ENCODE peak calls at places on chromosomes 6 and 20, in seven cellular contexts. One of them, this sample, is unnamed. For H3K9me3, the result is how much of the 10 kb centered on the place peaks cover.

GRCh38 chr6:20812776-20813175 is 278.5 kb downstream of the CDKAL1 start:
- DNase-seq in stomach: no peak
- DNase-seq in breast epithelium: no peak
- DNase-seq in psoas muscle: no peak
- DNase-seq in hepatocyte: no peak
- DNase-seq in ovary: no peak
- DNase-seq in astrocyte: no peak
- DNase-seq in this sample: no peak

GRCh38 chr20:41425180-41425884 is 58.7 kb upstream of the EMILIN3 start:
- DNase-seq in stomach: no peak
- DNase-seq in breast epithelium: no peak
- DNase-seq in psoas muscle: no peak
- DNase-seq in hepatocyte: no peak
- DNase-seq in ovary: no peak
- DNase-seq in astrocyte: peak
- DNase-seq in this sample: peak

GRCh38 chr6:19999319-20000191 is 162.4 kb downstream of the ID4 start:
- DNase-seq in stomach: no peak
- DNase-seq in breast epithelium: no peak
- DNase-seq in psoas muscle: no peak
- DNase-seq in hepatocyte: no peak
- DNase-seq in ovary: no peak
- DNase-seq in astrocyte: no peak
- DNase-seq in this sample: no peak

GRCh38 chr6:129859524-129859923 is 1.6 kb downstream of the TMEM244 start:
- DNase-seq in stomach: no peak
- DNase-seq in breast epithelium: no peak
- DNase-seq in psoas muscle: no peak
- DNase-seq in hepatocyte: no peak
- DNase-seq in ovary: no peak
- DNase-seq in astrocyte: peak
- DNase-seq in this sample: no peak

GRCh38 chr6:45514454-45514853 is 136.7 kb upstream of the SUPT3H start:
- DNase-seq in stomach: peak
- DNase-seq in breast epithelium: no peak
- DNase-seq in psoas muscle: no peak
- DNase-seq in hepatocyte: peak
- DNase-seq in ovary: no peak
- DNase-seq in astrocyte: no peak
- DNase-seq in this sample: no peak

GRCh38 chr20:36285746-36286447 is 20.2 kb upstream of the DLGAP4 start:
- DNase-seq in stomach: no peak
- DNase-seq in breast epithelium: no peak
- DNase-seq in psoas muscle: peak
- DNase-seq in hepatocyte: no peak
- DNase-seq in ovary: no peak
- DNase-seq in astrocyte: no peak
- DNase-seq in this sample: no peak

GRCh38 chr20:47336013-47336754 is 20.3 kb downstream of the ZMYND8 start:
- DNase-seq in stomach: no peak
- DNase-seq in breast epithelium: no peak
- DNase-seq in psoas muscle: peak
- DNase-seq in hepatocyte: peak
- DNase-seq in ovary: peak
- DNase-seq in astrocyte: peak
- DNase-seq in this sample: peak

GRCh38 chr6:14765106-14765505 is 480.8 kb upstream of the JARID2 start:
- DNase-seq in stomach: no peak
- DNase-seq in breast epithelium: no peak
- DNase-seq in psoas muscle: no peak
- DNase-seq in hepatocyte: no peak
- DNase-seq in ovary: no peak
- DNase-seq in astrocyte: peak
- DNase-seq in this sample: no peak

GRCh38 chr6:162942860-162943259 is 215.1 kb downstream of the PACRG start:
- DNase-seq in stomach: no peak
- DNase-seq in breast epithelium: no peak
- DNase-seq in psoas muscle: no peak
- DNase-seq in hepatocyte: no peak
- DNase-seq in ovary: no peak
- DNase-seq in astrocyte: peak
- DNase-seq in this sample: no peak

GRCh38 chr6:41707565-41708200 is 27.7 kb downstream of the TFEB start:
- DNase-seq in stomach: no peak
- DNase-seq in breast epithelium: no peak
- DNase-seq in psoas muscle: peak
- DNase-seq in hepatocyte: no peak
- DNase-seq in ovary: no peak
- DNase-seq in astrocyte: no peak
- DNase-seq in this sample: peak

GRCh38 chr6:2784061-2784460 is 18.9 kb downstream of the WRNIP1 start:
- DNase-seq in stomach: no peak
- DNase-seq in breast epithelium: no peak
- DNase-seq in psoas muscle: no peak
- DNase-seq in hepatocyte: no peak
- DNase-seq in ovary: no peak
- DNase-seq in astrocyte: no peak
- DNase-seq in this sample: no peak

GRCh38 chr6:124699038-124699437 is 263.2 kb upstream of the RNF217 start:
- DNase-seq in stomach: no peak
- DNase-seq in breast epithelium: no peak
- DNase-seq in psoas muscle: no peak
- DNase-seq in hepatocyte: no peak
- DNase-seq in ovary: no peak
- DNase-seq in astrocyte: no peak
- DNase-seq in this sample: no peak

GRCh38 chr6:46947497-46947896 is 25.8 kb upstream of the ADGRF5 start:
- DNase-seq in stomach: no peak
- DNase-seq in breast epithelium: no peak
- DNase-seq in psoas muscle: no peak
- DNase-seq in hepatocyte: no peak
- DNase-seq in ovary: no peak
- DNase-seq in astrocyte: no peak
- DNase-seq in this sample: no peak

GRCh38 chr20:35539756-35540212 is 2.1 kb upstream of the ERGIC3 start:
- DNase-seq in stomach: peak
- DNase-seq in breast epithelium: no peak
- DNase-seq in psoas muscle: peak
- DNase-seq in hepatocyte: peak
- DNase-seq in ovary: no peak
- DNase-seq in astrocyte: no peak
- DNase-seq in this sample: peak

GRCh38 chr6:135475292-135475886 is 22.2 kb downstream of the AHI1 start:
- DNase-seq in stomach: no peak
- DNase-seq in breast epithelium: no peak
- DNase-seq in psoas muscle: no peak
- DNase-seq in hepatocyte: peak
- DNase-seq in ovary: no peak
- DNase-seq in astrocyte: no peak
- DNase-seq in this sample: no peak

GRCh38 chr20:21513181-21513663 is 642 bp downstream of the NKX2-2 start:
- DNase-seq in stomach: no peak
- DNase-seq in breast epithelium: no peak
- DNase-seq in psoas muscle: no peak
- DNase-seq in hepatocyte: no peak
- DNase-seq in ovary: no peak
- DNase-seq in astrocyte: no peak
- DNase-seq in this sample: no peak

GRCh38 chr20:4951299-4951698 is 50.0 kb downstream of the SLC23A2 start:
- DNase-seq in stomach: no peak
- DNase-seq in breast epithelium: no peak
- DNase-seq in psoas muscle: no peak
- DNase-seq in hepatocyte: peak
- DNase-seq in ovary: no peak
- DNase-seq in astrocyte: peak
- DNase-seq in this sample: no peak

GRCh38 chr6:35265523-35265922 is 6.0 kb downstream of the ZNF76 start:
- DNase-seq in stomach: no peak
- DNase-seq in breast epithelium: no peak
- DNase-seq in psoas muscle: no peak
- DNase-seq in hepatocyte: no peak
- DNase-seq in ovary: no peak
- DNase-seq in astrocyte: no peak
- DNase-seq in this sample: no peak
- H3K9me3 ChIP-seq in stomach: under half
- H3K9me3 ChIP-seq in breast epithelium: under half
- H3K9me3 ChIP-seq in psoas muscle: under half
- H3K9me3 ChIP-seq in hepatocyte: under half
- H3K9me3 ChIP-seq in ovary: under half
- H3K9me3 ChIP-seq in astrocyte: under half
- H3K9me3 ChIP-seq in this sample: under half

GRCh38 chr6:33192105-33192646 is at the start of gene COL11A2:
- DNase-seq in stomach: no peak
- DNase-seq in breast epithelium: no peak
- DNase-seq in psoas muscle: peak
- DNase-seq in hepatocyte: no peak
- DNase-seq in ovary: no peak
- DNase-seq in astrocyte: no peak
- DNase-seq in this sample: no peak

GRCh38 chr6:33193619-33194018 is 1.4 kb upstream of the COL11A2 start:
- DNase-seq in stomach: no peak
- DNase-seq in breast epithelium: no peak
- DNase-seq in psoas muscle: peak
- DNase-seq in hepatocyte: no peak
- DNase-seq in ovary: no peak
- DNase-seq in astrocyte: no peak
- DNase-seq in this sample: no peak

GRCh38 chr6:33191383-33192104 is 723 bp downstream of the COL11A2 start:
- DNase-seq in stomach: no peak
- DNase-seq in breast epithelium: no peak
- DNase-seq in psoas muscle: peak
- DNase-seq in hepatocyte: no peak
- DNase-seq in ovary: no peak
- DNase-seq in astrocyte: no peak
- DNase-seq in this sample: no peak

GRCh38 chr6:33194431-33194979 is 2.2 kb upstream of the COL11A2 start:
- DNase-seq in stomach: no peak
- DNase-seq in breast epithelium: no peak
- DNase-seq in psoas muscle: peak
- DNase-seq in hepatocyte: no peak
- DNase-seq in ovary: no peak
- DNase-seq in astrocyte: no peak
- DNase-seq in this sample: no peak

DNA sequence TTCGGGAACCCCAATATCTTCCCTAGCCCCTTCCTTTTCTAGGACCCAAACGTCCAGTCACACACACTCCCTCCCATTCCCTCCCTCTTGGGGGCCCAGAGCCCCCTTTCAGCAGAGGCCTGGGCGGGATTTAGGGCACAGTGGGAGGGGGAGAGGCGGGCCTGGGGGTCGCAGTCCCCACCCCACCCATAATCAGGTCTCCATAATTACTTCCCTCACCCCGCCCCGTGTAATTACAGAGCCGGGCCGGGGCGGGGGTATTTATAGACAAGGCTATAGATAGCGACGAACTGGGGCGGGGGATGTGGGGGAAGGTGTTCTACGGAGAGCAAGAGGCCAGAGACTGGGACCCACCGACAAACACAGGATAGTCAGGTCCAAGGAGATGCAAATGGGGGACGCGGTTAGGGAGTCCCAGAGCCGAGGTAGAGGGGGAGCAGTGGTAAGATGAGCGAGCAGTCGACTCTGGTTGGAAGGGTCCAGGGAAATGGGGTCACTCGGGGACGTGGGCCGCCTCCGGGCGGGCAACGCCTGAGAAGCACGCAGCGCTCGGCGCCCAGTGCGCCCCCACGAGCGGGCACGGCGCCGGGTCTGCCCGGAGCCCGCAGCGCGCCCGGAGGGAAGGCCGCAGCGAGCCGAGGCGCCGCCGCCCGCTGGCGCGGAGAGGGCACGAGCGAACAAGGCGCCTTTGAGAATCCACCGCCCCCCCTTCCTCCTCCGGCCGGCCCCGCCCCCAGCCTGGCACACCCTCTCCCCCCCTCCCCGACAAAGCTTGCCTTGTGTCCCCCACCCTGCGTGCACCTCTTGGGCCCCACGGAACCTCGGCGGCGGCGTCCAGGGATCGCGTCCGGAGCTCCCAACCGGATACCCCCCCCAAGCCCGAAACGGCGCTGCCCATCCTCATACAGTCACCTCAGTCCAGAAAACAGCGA is 670 bp upstream of the COL11A2 start:
- DNase-seq in stomach: no peak
- DNase-seq in breast epithelium: no peak
- DNase-seq in psoas muscle: peak
- DNase-seq in hepatocyte: peak
- DNase-seq in ovary: peak
- DNase-seq in astrocyte: no peak
- DNase-seq in this sample: peak
- H3K27ac ChIP-seq in stomach: peak
- H3K27ac ChIP-seq in breast epithelium: peak
- H3K27ac ChIP-seq in psoas muscle: no peak
- H3K27ac ChIP-seq in hepatocyte: peak
- H3K27ac ChIP-seq in ovary: peak
- H3K27ac ChIP-seq in astrocyte: no peak
- H3K27ac ChIP-seq in this sample: peak

GRCh38 chr6:27406085-27406484 is 17.5 kb downstream of the ZNF391 start:
- DNase-seq in stomach: no peak
- DNase-seq in breast epithelium: no peak
- DNase-seq in psoas muscle: no peak
- DNase-seq in hepatocyte: no peak
- DNase-seq in ovary: no peak
- DNase-seq in astrocyte: no peak
- DNase-seq in this sample: no peak

DNA sequence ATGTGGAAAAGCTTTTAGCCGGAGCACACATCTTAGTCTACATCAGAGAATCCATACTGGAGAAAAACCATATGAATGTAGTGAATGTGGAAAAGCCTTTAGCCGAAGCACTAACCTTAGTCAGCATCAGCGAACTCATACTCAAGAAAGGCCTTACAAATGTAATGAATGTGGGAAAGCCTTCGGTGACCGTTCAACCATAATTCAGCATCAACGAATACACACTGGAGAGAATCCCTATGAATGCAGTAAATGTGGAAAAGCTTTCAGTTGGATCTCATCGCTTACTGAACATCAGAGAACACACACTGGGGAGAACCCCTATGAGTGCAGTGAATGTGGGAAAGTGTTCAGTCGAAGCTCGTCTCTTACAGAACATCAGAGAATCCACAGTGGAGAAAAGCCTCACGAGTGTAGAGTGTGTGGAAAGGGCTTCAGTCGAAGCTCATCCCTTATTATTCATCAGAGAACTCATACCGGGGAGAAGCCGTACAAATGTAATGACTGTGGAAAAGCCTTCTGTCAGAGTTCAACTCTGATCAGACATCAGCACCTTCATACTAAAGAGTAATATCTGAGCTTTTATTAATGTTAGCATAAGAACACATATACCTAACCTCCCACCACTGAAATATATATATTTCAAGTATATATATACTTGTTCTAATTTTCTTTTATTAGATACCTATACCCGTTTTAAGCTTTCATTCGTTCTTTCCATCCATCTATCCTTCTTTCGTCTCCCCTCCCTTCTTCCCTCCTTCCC is 12.5 kb downstream of the ZNF391 start:
- DNase-seq in stomach: no peak
- DNase-seq in breast epithelium: no peak
- DNase-seq in psoas muscle: no peak
- DNase-seq in hepatocyte: no peak
- DNase-seq in ovary: no peak
- DNase-seq in astrocyte: no peak
- DNase-seq in this sample: no peak
- H3K9me3 ChIP-seq in stomach: under half
- H3K9me3 ChIP-seq in breast epithelium: under half
- H3K9me3 ChIP-seq in psoas muscle: under half
- H3K9me3 ChIP-seq in hepatocyte: under half
- H3K9me3 ChIP-seq in ovary: under half
- H3K9me3 ChIP-seq in astrocyte: under half
- H3K9me3 ChIP-seq in this sample: under half

GRCh38 chr20:37293301-37293943 is 4.0 kb downstream of the MANBAL start:
- DNase-seq in stomach: no peak
- DNase-seq in breast epithelium: no peak
- DNase-seq in psoas muscle: no peak
- DNase-seq in hepatocyte: no peak
- DNase-seq in ovary: no peak
- DNase-seq in astrocyte: no peak
- DNase-seq in this sample: no peak
- H3K27ac ChIP-seq in stomach: peak
- H3K27ac ChIP-seq in breast epithelium: peak
- H3K27ac ChIP-seq in psoas muscle: peak
- H3K27ac ChIP-seq in hepatocyte: peak
- H3K27ac ChIP-seq in ovary: no peak
- H3K27ac ChIP-seq in astrocyte: peak
- H3K27ac ChIP-seq in this sample: no peak